ENCODE peak calls at places on chromosomes 6 and 20, in six cellular contexts. L is AG09309, T is caudate nucleus, X is NCI-H1105, J is DMS153, D is H7. C is an unnamed sample.

GRCh38 chr6:146850238-146850896 is 251.6 kb downstream of the ADGB start:
- DNase-seq in L (peak), T (peak), X (no peak), J (no peak), D (no peak), C (peak)

GRCh38 chr20:34256629-34257124 is 15.5 kb downstream of the ASIP start:
- DNase-seq in L (no peak), T (no peak), X (no peak), J (no peak), D (no peak), C (no peak)

GRCh38 chr20:57249073-57249472 is 17.4 kb downstream of the BMP7 start:
- DNase-seq in L (no peak), T (no peak), X (no peak), J (no peak), D (no peak), C (no peak)

GRCh38 chr6:42241915-42242314 is 24.3 kb upstream of the MRPS10 start:
- DNase-seq in L (no peak), T (no peak), X (no peak), J (no peak), D (no peak), C (no peak)

GRCh38 chr20:25058797-25059486 is 1.0 kb upstream of the ACSS1 start:
- DNase-seq in L (no peak), T (no peak), X (no peak), J (no peak), D (peak), C (peak)

GRCh38 chr20:5171074-5171789 is 44.4 kb downstream of the CDS2 start:
- DNase-seq in L (no peak), T (no peak), X (no peak), J (peak), D (peak), C (no peak)

GRCh38 chr6:1987640-1988039 is 257.8 kb downstream of the GMDS start:
- DNase-seq in L (peak), T (no peak), X (no peak), J (no peak), D (no peak), C (peak)

GRCh38 chr6:168370310-168370991 is 50.9 kb upstream of the DACT2 start:
- DNase-seq in L (no peak), T (no peak), X (peak), J (peak), D (peak), C (no peak)

GRCh38 chr6:52725530-52726192 is 37.6 kb downstream of the GSTA2 start:
- DNase-seq in L (no peak), T (no peak), X (peak), J (peak), D (no peak), C (peak)

GRCh38 chr6:41693866-41694265 is 41.5 kb downstream of the TFEB start:
- DNase-seq in L (no peak), T (peak), X (no peak), J (no peak), D (no peak), C (no peak)

GRCh38 chr6:127102299-127102698 is 16.2 kb upstream of the RSPO3 start:
- DNase-seq in L (peak), T (no peak), X (no peak), J (no peak), D (no peak), C (peak)

GRCh38 chr6:143183735-143184134 is 123.0 kb downstream of the AIG1 start:
- DNase-seq in L (no peak), T (no peak), X (peak), J (no peak), D (no peak), C (no peak)

GRCh38 chr20:45962031-45962755 is 9.8 kb downstream of the ZNF335 start:
- DNase-seq in L (no peak), T (no peak), X (no peak), J (no peak), D (no peak), C (no peak)

GRCh38 chr6:151136141-151136755 is 103.5 kb upstream of the AKAP12 start:
- DNase-seq in L (no peak), T (no peak), X (no peak), J (no peak), D (no peak), C (no peak)

GRCh38 chr6:118372413-118372812 is 175.7 kb upstream of the PLN start:
- DNase-seq in L (no peak), T (no peak), X (no peak), J (peak), D (no peak), C (peak)

GRCh38 chr20:62500237-62500864 is 24.6 kb upstream of the GATA5 start:
- DNase-seq in L (no peak), T (no peak), X (peak), J (peak), D (peak), C (peak)

GRCh38 chr6:16817594-16817993 is 56.3 kb upstream of the ATXN1 start:
- DNase-seq in L (no peak), T (no peak), X (no peak), J (no peak), D (no peak), C (no peak)

GRCh38 chr20:35616465-35617396 is 1.1 kb downstream of the SPAG4 start:
- DNase-seq in L (peak), T (no peak), X (peak), J (peak), D (peak), C (peak)

GRCh38 chr6:137102851-137103492 is 58.2 kb upstream of the IL20RA start:
- DNase-seq in L (no peak), T (no peak), X (no peak), J (no peak), D (no peak), C (no peak)

GRCh38 chr6:38524436-38525145 is 115.1 kb downstream of the BTBD9 start:
- DNase-seq in L (no peak), T (no peak), X (no peak), J (no peak), D (no peak), C (peak)

GRCh38 chr20:37649017-37649416 is 44.8 kb upstream of the CTNNBL1 start:
- DNase-seq in L (no peak), T (no peak), X (no peak), J (no peak), D (no peak), C (peak)

GRCh38 chr6:155187994-155188706 is 75.7 kb upstream of the CLDN20 start:
- DNase-seq in L (peak), T (no peak), X (no peak), J (no peak), D (no peak), C (peak)

GRCh38 chr20:16241911-16242310 is 331.3 kb downstream of the KIF16B start:
- DNase-seq in L (no peak), T (no peak), X (no peak), J (no peak), D (no peak), C (no peak)

GRCh38 chr6:31031095-31031494 is 20.8 kb downstream of the MUC22 start:
- DNase-seq in L (no peak), T (no peak), X (no peak), J (no peak), D (no peak), C (no peak)

GRCh38 chr6:139030539-139030938 is 2.0 kb downstream of the ABRACL start:
- DNase-seq in L (no peak), T (no peak), X (no peak), J (no peak), D (no peak), C (no peak)

GRCh38 chr20:56372850-56373249 is 14.1 kb downstream of the FAM210B start:
- DNase-seq in L (no peak), T (no peak), X (no peak), J (no peak), D (no peak), C (no peak)

GRCh38 chr6:139433647-139434419 is 59.4 kb upstream of the CITED2 start:
- DNase-seq in L (no peak), T (no peak), X (no peak), J (peak), D (no peak), C (peak)

GRCh38 chr6:157443066-157443800 is 62.2 kb downstream of the ZDHHC14 start:
- DNase-seq in L (peak), T (no peak), X (no peak), J (no peak), D (no peak), C (peak)

GRCh38 chr6:121413831-121414368 is 21.5 kb upstream of the GJA1 start:
- DNase-seq in L (no peak), T (no peak), X (no peak), J (no peak), D (no peak), C (no peak)

GRCh38 chr6:139475231-139475630 is 100.8 kb upstream of the CITED2 start:
- DNase-seq in L (no peak), T (no peak), X (no peak), J (no peak), D (no peak), C (no peak)

GRCh38 chr6:124466949-124467348 is 495.3 kb upstream of the RNF217 start:
- DNase-seq in L (no peak), T (no peak), X (no peak), J (no peak), D (no peak), C (no peak)

GRCh38 chr6:105274678-105275077 is 94.9 kb upstream of the POPDC3 start:
- DNase-seq in L (no peak), T (no peak), X (no peak), J (no peak), D (no peak), C (no peak)

GRCh38 chr20:2507875-2508630 is 662 bp downstream of the ZNF343 start:
- DNase-seq in L (no peak), T (no peak), X (no peak), J (no peak), D (no peak), C (peak)

GRCh38 chr20:58313366-58313765 is 3.9 kb downstream of the RAB22A start:
- DNase-seq in L (no peak), T (no peak), X (no peak), J (no peak), D (no peak), C (no peak)

GRCh38 chr6:39377530-39377929 is 55.0 kb upstream of the KCNK16 start:
- DNase-seq in L (peak), T (peak), X (no peak), J (peak), D (peak), C (peak)

GRCh38 chr6:152338335-152339125 is 298.6 kb downstream of the SYNE1 start:
- DNase-seq in L (no peak), T (no peak), X (peak), J (no peak), D (peak), C (peak)

GRCh38 chr6:35236223-35236622 is 22.5 kb downstream of the SCUBE3 start:
- DNase-seq in L (no peak), T (no peak), X (no peak), J (no peak), D (no peak), C (no peak)

GRCh38 chr6:21826460-21826859 is 232.9 kb downstream of the SOX4 start:
- DNase-seq in L (no peak), T (no peak), X (no peak), J (no peak), D (no peak), C (no peak)

C was measured in EH.